ENCODE peak calls at places on chromosomes 13 and 19, in seven cellular contexts. One of them, this sample, is unnamed.

GRCh38 chr19:47481460-47482052 is 2.5 kb downstream of the KPTN start:
- DNase-seq in HT1080: no peak
- DNase-seq in HT-29: no peak
- DNase-seq in tibial artery: no peak
- DNase-seq in ELR: no peak
- DNase-seq in NCI-H1417: no peak
- DNase-seq in activated effector memory CD4-positive, alpha-beta T cell treated with anti-CD3 and anti-CD28 coated beads, Interleukin-2, amount 50 U/mL, for 16 hours: no peak
- DNase-seq in this sample: no peak

GRCh38 chr19:30222428-30222873 is 149.7 kb upstream of the ZNF536 start:
- DNase-seq in HT1080: no peak
- DNase-seq in HT-29: no peak
- DNase-seq in tibial artery: no peak
- DNase-seq in ELR: no peak
- DNase-seq in NCI-H1417: no peak
- DNase-seq in activated effector memory CD4-positive, alpha-beta T cell treated with anti-CD3 and anti-CD28 coated beads, Interleukin-2, amount 50 U/mL, for 16 hours: no peak
- DNase-seq in this sample: no peak

GRCh38 chr19:30877591-30878230 is 471.5 kb downstream of the TSHZ3 start:
- DNase-seq in HT1080: no peak
- DNase-seq in HT-29: no peak
- DNase-seq in tibial artery: peak; percentile 70
- DNase-seq in ELR: no peak
- DNase-seq in NCI-H1417: no peak
- DNase-seq in activated effector memory CD4-positive, alpha-beta T cell treated with anti-CD3 and anti-CD28 coated beads, Interleukin-2, amount 50 U/mL, for 16 hours: no peak
- DNase-seq in this sample: no peak

GRCh38 chr13:52931913-52932312 is 83.5 kb upstream of the PCDH8 start:
- DNase-seq in HT1080: no peak
- DNase-seq in HT-29: no peak
- DNase-seq in tibial artery: no peak
- DNase-seq in ELR: no peak
- DNase-seq in NCI-H1417: peak; percentile 63
- DNase-seq in activated effector memory CD4-positive, alpha-beta T cell treated with anti-CD3 and anti-CD28 coated beads, Interleukin-2, amount 50 U/mL, for 16 hours: no peak
- DNase-seq in this sample: no peak

GRCh38 chr13:78603240-78603947 is at the start of gene POU4F1:
- DNase-seq in HT1080: no peak
- DNase-seq in HT-29: no peak
- DNase-seq in tibial artery: no peak
- DNase-seq in ELR: no peak
- DNase-seq in NCI-H1417: peak; percentile 98
- DNase-seq in activated effector memory CD4-positive, alpha-beta T cell treated with anti-CD3 and anti-CD28 coated beads, Interleukin-2, amount 50 U/mL, for 16 hours: peak; percentile 83
- DNase-seq in this sample: peak; percentile 48

GRCh38 chr19:50534478-50534877 is 20.8 kb upstream of the ASPDH start:
- DNase-seq in HT1080: no peak
- DNase-seq in HT-29: no peak
- DNase-seq in tibial artery: no peak
- DNase-seq in ELR: no peak
- DNase-seq in NCI-H1417: no peak
- DNase-seq in activated effector memory CD4-positive, alpha-beta T cell treated with anti-CD3 and anti-CD28 coated beads, Interleukin-2, amount 50 U/mL, for 16 hours: no peak
- DNase-seq in this sample: no peak

GRCh38 chr19:8206147-8207087 is 2.8 kb upstream of the CERS4 start:
- DNase-seq in HT1080: no peak
- DNase-seq in HT-29: no peak
- DNase-seq in tibial artery: no peak
- DNase-seq in ELR: no peak
- DNase-seq in NCI-H1417: peak; percentile 98
- DNase-seq in activated effector memory CD4-positive, alpha-beta T cell treated with anti-CD3 and anti-CD28 coated beads, Interleukin-2, amount 50 U/mL, for 16 hours: no peak
- DNase-seq in this sample: peak; percentile 30

GRCh38 chr19:1446713-1447564 is 3.0 kb upstream of the APC2 start:
- DNase-seq in HT1080: no peak
- DNase-seq in HT-29: peak; percentile 26
- DNase-seq in tibial artery: no peak
- DNase-seq in ELR: no peak
- DNase-seq in NCI-H1417: peak; percentile 44
- DNase-seq in activated effector memory CD4-positive, alpha-beta T cell treated with anti-CD3 and anti-CD28 coated beads, Interleukin-2, amount 50 U/mL, for 16 hours: no peak
- DNase-seq in this sample: no peak

GRCh38 chr19:4501005-4501591 is 17.2 kb downstream of the PLIN4 start:
- DNase-seq in HT1080: no peak
- DNase-seq in HT-29: no peak
- DNase-seq in tibial artery: no peak
- DNase-seq in ELR: no peak
- DNase-seq in NCI-H1417: no peak
- DNase-seq in activated effector memory CD4-positive, alpha-beta T cell treated with anti-CD3 and anti-CD28 coated beads, Interleukin-2, amount 50 U/mL, for 16 hours: no peak
- DNase-seq in this sample: no peak

GRCh38 chr19:4493104-4493928 is 21.2 kb downstream of the HDGFL2 start:
- DNase-seq in HT1080: no peak
- DNase-seq in HT-29: no peak
- DNase-seq in tibial artery: no peak
- DNase-seq in ELR: no peak
- DNase-seq in NCI-H1417: no peak
- DNase-seq in activated effector memory CD4-positive, alpha-beta T cell treated with anti-CD3 and anti-CD28 coated beads, Interleukin-2, amount 50 U/mL, for 16 hours: no peak
- DNase-seq in this sample: no peak

GRCh38 chr13:37118002-37118401 is 12.5 kb upstream of the CSNK1A1L start:
- DNase-seq in HT1080: no peak
- DNase-seq in HT-29: no peak
- DNase-seq in tibial artery: no peak
- DNase-seq in ELR: no peak
- DNase-seq in NCI-H1417: no peak
- DNase-seq in activated effector memory CD4-positive, alpha-beta T cell treated with anti-CD3 and anti-CD28 coated beads, Interleukin-2, amount 50 U/mL, for 16 hours: no peak
- DNase-seq in this sample: no peak

GRCh38 chr19:46426035-46426505 is 2.7 kb downstream of the PNMA8C start:
- DNase-seq in HT1080: no peak
- DNase-seq in HT-29: peak; percentile 90
- DNase-seq in tibial artery: no peak
- DNase-seq in ELR: peak; percentile 35
- DNase-seq in NCI-H1417: peak; percentile 45
- DNase-seq in activated effector memory CD4-positive, alpha-beta T cell treated with anti-CD3 and anti-CD28 coated beads, Interleukin-2, amount 50 U/mL, for 16 hours: no peak
- DNase-seq in this sample: peak; percentile 37

GRCh38 chr13:48675247-48675646 is 21.5 kb downstream of the CYSLTR2 start:
- DNase-seq in HT1080: no peak
- DNase-seq in HT-29: no peak
- DNase-seq in tibial artery: no peak
- DNase-seq in ELR: no peak
- DNase-seq in NCI-H1417: no peak
- DNase-seq in activated effector memory CD4-positive, alpha-beta T cell treated with anti-CD3 and anti-CD28 coated beads, Interleukin-2, amount 50 U/mL, for 16 hours: no peak
- DNase-seq in this sample: no peak

GRCh38 chr19:45569619-45570421 is 14.8 kb downstream of the OPA3 start:
- DNase-seq in HT1080: no peak
- DNase-seq in HT-29: peak; percentile 78
- DNase-seq in tibial artery: no peak
- DNase-seq in ELR: peak; percentile 59
- DNase-seq in NCI-H1417: no peak
- DNase-seq in activated effector memory CD4-positive, alpha-beta T cell treated with anti-CD3 and anti-CD28 coated beads, Interleukin-2, amount 50 U/mL, for 16 hours: peak; percentile 84
- DNase-seq in this sample: peak; percentile 59

GRCh38 chr13:23321534-23322241 is 111.8 kb downstream of the SACS start:
- DNase-seq in HT1080: peak; percentile 86
- DNase-seq in HT-29: no peak
- DNase-seq in tibial artery: peak; percentile 74
- DNase-seq in ELR: peak; percentile 96
- DNase-seq in NCI-H1417: no peak
- DNase-seq in activated effector memory CD4-positive, alpha-beta T cell treated with anti-CD3 and anti-CD28 coated beads, Interleukin-2, amount 50 U/mL, for 16 hours: no peak
- DNase-seq in this sample: peak; percentile 4

GRCh38 chr19:49704888-49705642 is 14.1 kb downstream of the CPT1C start:
- DNase-seq in HT1080: no peak
- DNase-seq in HT-29: no peak
- DNase-seq in tibial artery: no peak
- DNase-seq in ELR: no peak
- DNase-seq in NCI-H1417: no peak
- DNase-seq in activated effector memory CD4-positive, alpha-beta T cell treated with anti-CD3 and anti-CD28 coated beads, Interleukin-2, amount 50 U/mL, for 16 hours: no peak
- DNase-seq in this sample: no peak

GRCh38 chr13:93614776-93615175 is 388.2 kb downstream of the GPC6 start:
- DNase-seq in HT1080: no peak
- DNase-seq in HT-29: no peak
- DNase-seq in tibial artery: no peak
- DNase-seq in ELR: no peak
- DNase-seq in NCI-H1417: no peak
- DNase-seq in activated effector memory CD4-positive, alpha-beta T cell treated with anti-CD3 and anti-CD28 coated beads, Interleukin-2, amount 50 U/mL, for 16 hours: no peak
- DNase-seq in this sample: no peak

This sample was measured in small intestine.